ENCODE peak calls at places on chromosomes 3 and 15, in four cellular contexts. One of them, this sample, is unnamed.

GRCh38 chr3:97882975-97883598 is 61.3 kb downstream of the CRYBG3 start:
- DNase-seq in Right ventricle myocardium superior: no peak
- DNase-seq in retinal pigment epithelial cell: peak
- DNase-seq in fibroblast of pulmonary artery: peak
- DNase-seq in this sample: peak

GRCh38 chr3:45084820-45085816 is 59.0 kb downstream of the CLEC3B start:
- DNase-seq in Right ventricle myocardium superior: no peak
- DNase-seq in retinal pigment epithelial cell: peak
- DNase-seq in fibroblast of pulmonary artery: peak
- DNase-seq in this sample: no peak

GRCh38 chr3:12393894-12394293 is 90.4 kb upstream of the TSEN2 start:
- DNase-seq in Right ventricle myocardium superior: no peak
- DNase-seq in retinal pigment epithelial cell: no peak
- DNase-seq in fibroblast of pulmonary artery: peak
- DNase-seq in this sample: no peak

GRCh38 chr3:26718295-26718694 is 95.7 kb downstream of the LRRC3B start:
- DNase-seq in Right ventricle myocardium superior: no peak
- DNase-seq in retinal pigment epithelial cell: no peak
- DNase-seq in fibroblast of pulmonary artery: no peak
- DNase-seq in this sample: no peak

GRCh38 chr3:173732237-173732636 is 334.7 kb downstream of the NLGN1 start:
- DNase-seq in Right ventricle myocardium superior: no peak
- DNase-seq in retinal pigment epithelial cell: no peak
- DNase-seq in fibroblast of pulmonary artery: no peak
- DNase-seq in this sample: no peak

GRCh38 chr3:196115678-196116083 is 33.8 kb upstream of the TFRC start:
- DNase-seq in Right ventricle myocardium superior: no peak
- DNase-seq in retinal pigment epithelial cell: no peak
- DNase-seq in fibroblast of pulmonary artery: no peak
- DNase-seq in this sample: no peak

GRCh38 chr3:3551976-3552375 is 247.3 kb upstream of the LRRN1 start:
- DNase-seq in Right ventricle myocardium superior: no peak
- DNase-seq in retinal pigment epithelial cell: no peak
- DNase-seq in fibroblast of pulmonary artery: no peak
- DNase-seq in this sample: no peak

GRCh38 chr15:34043391-34043790 is 4.4 kb upstream of the AVEN start:
- DNase-seq in Right ventricle myocardium superior: no peak
- DNase-seq in retinal pigment epithelial cell: no peak
- DNase-seq in fibroblast of pulmonary artery: no peak
- DNase-seq in this sample: no peak

GRCh38 chr3:189500299-189500698 is 130.9 kb upstream of the TP63 start:
- DNase-seq in Right ventricle myocardium superior: no peak
- DNase-seq in retinal pigment epithelial cell: no peak
- DNase-seq in fibroblast of pulmonary artery: no peak
- DNase-seq in this sample: no peak

GRCh38 chr3:165770781-165771180 is 66.4 kb downstream of the BCHE start:
- DNase-seq in Right ventricle myocardium superior: no peak
- DNase-seq in retinal pigment epithelial cell: peak
- DNase-seq in fibroblast of pulmonary artery: peak
- DNase-seq in this sample: no peak

GRCh38 chr15:70421197-70421482 is 323.4 kb upstream of the TLE3 start:
- DNase-seq in Right ventricle myocardium superior: no peak
- DNase-seq in retinal pigment epithelial cell: peak
- DNase-seq in fibroblast of pulmonary artery: no peak
- DNase-seq in this sample: no peak

GRCh38 chr3:14941871-14942270 is 5.5 kb upstream of the NR2C2 start:
- DNase-seq in Right ventricle myocardium superior: no peak
- DNase-seq in retinal pigment epithelial cell: no peak
- DNase-seq in fibroblast of pulmonary artery: no peak
- DNase-seq in this sample: no peak

GRCh38 chr3:112327371-112327951 is 5.5 kb upstream of the CD200 start:
- DNase-seq in Right ventricle myocardium superior: no peak
- DNase-seq in retinal pigment epithelial cell: peak
- DNase-seq in fibroblast of pulmonary artery: peak
- DNase-seq in this sample: no peak

GRCh38 chr3:192187485-192188051 is 539.8 kb downstream of the FGF12 start:
- DNase-seq in Right ventricle myocardium superior: no peak
- DNase-seq in retinal pigment epithelial cell: no peak
- DNase-seq in fibroblast of pulmonary artery: no peak
- DNase-seq in this sample: no peak

GRCh38 chr3:167913218-167913902 is 177.8 kb downstream of the SERPINI1 start:
- DNase-seq in Right ventricle myocardium superior: no peak
- DNase-seq in retinal pigment epithelial cell: peak
- DNase-seq in fibroblast of pulmonary artery: peak
- DNase-seq in this sample: peak

GRCh38 chr15:81924667-81925183 is 121.1 kb downstream of the MEX3B start:
- DNase-seq in Right ventricle myocardium superior: no peak
- DNase-seq in retinal pigment epithelial cell: no peak
- DNase-seq in fibroblast of pulmonary artery: no peak
- DNase-seq in this sample: no peak

GRCh38 chr15:65066001-65066634 is 1.7 kb downstream of the RASL12 start:
- DNase-seq in Right ventricle myocardium superior: no peak
- DNase-seq in retinal pigment epithelial cell: no peak
- DNase-seq in fibroblast of pulmonary artery: peak
- DNase-seq in this sample: no peak

GRCh38 chr15:47988564-47988963 is 132.2 kb upstream of the SLC24A5 start:
- DNase-seq in Right ventricle myocardium superior: no peak
- DNase-seq in retinal pigment epithelial cell: no peak
- DNase-seq in fibroblast of pulmonary artery: no peak
- DNase-seq in this sample: no peak

GRCh38 chr15:70401709-70402108 is 304.0 kb upstream of the TLE3 start:
- DNase-seq in Right ventricle myocardium superior: no peak
- DNase-seq in retinal pigment epithelial cell: no peak
- DNase-seq in fibroblast of pulmonary artery: no peak
- DNase-seq in this sample: no peak

GRCh38 chr15:67914537-67915373 is 74.9 kb upstream of the RNU6-1 start:
- DNase-seq in Right ventricle myocardium superior: peak
- DNase-seq in retinal pigment epithelial cell: peak
- DNase-seq in fibroblast of pulmonary artery: peak
- DNase-seq in this sample: peak

GRCh38 chr3:27976933-27977332 is 254.8 kb upstream of the EOMES start:
- DNase-seq in Right ventricle myocardium superior: no peak
- DNase-seq in retinal pigment epithelial cell: peak
- DNase-seq in fibroblast of pulmonary artery: peak
- DNase-seq in this sample: no peak

GRCh38 chr3:175416600-175416999 is 557.5 kb downstream of the NAALADL2 start:
- DNase-seq in Right ventricle myocardium superior: no peak
- DNase-seq in retinal pigment epithelial cell: no peak
- DNase-seq in fibroblast of pulmonary artery: no peak
- DNase-seq in this sample: no peak

GRCh38 chr3:50292159-50292923 is at the start of gene IFRD2:
- DNase-seq in Right ventricle myocardium superior: peak
- DNase-seq in retinal pigment epithelial cell: peak
- DNase-seq in fibroblast of pulmonary artery: peak
- DNase-seq in this sample: peak

GRCh38 chr3:139774570-139775302 is 97.0 kb upstream of the NMNAT3 start:
- DNase-seq in Right ventricle myocardium superior: no peak
- DNase-seq in retinal pigment epithelial cell: peak
- DNase-seq in fibroblast of pulmonary artery: peak
- DNase-seq in this sample: no peak

GRCh38 chr15:65857718-65858402 is 11.4 kb upstream of the RAB11A start:
- DNase-seq in Right ventricle myocardium superior: no peak
- DNase-seq in retinal pigment epithelial cell: no peak
- DNase-seq in fibroblast of pulmonary artery: no peak
- DNase-seq in this sample: no peak

GRCh38 chr3:179196098-179196497 is 47.9 kb downstream of the PIK3CA start:
- DNase-seq in Right ventricle myocardium superior: no peak
- DNase-seq in retinal pigment epithelial cell: peak
- DNase-seq in fibroblast of pulmonary artery: peak
- DNase-seq in this sample: no peak

GRCh38 chr3:151327571-151328198 is 1.7 kb downstream of the P2RY13 start:
- DNase-seq in Right ventricle myocardium superior: no peak
- DNase-seq in retinal pigment epithelial cell: no peak
- DNase-seq in fibroblast of pulmonary artery: peak
- DNase-seq in this sample: no peak

GRCh38 chr3:149393355-149394165 is 16.1 kb upstream of the TM4SF1 start:
- DNase-seq in Right ventricle myocardium superior: peak
- DNase-seq in retinal pigment epithelial cell: peak
- DNase-seq in fibroblast of pulmonary artery: peak
- DNase-seq in this sample: peak

GRCh38 chr3:157755254-157755653 is 252.0 kb upstream of the VEPH1 start:
- DNase-seq in Right ventricle myocardium superior: no peak
- DNase-seq in retinal pigment epithelial cell: no peak
- DNase-seq in fibroblast of pulmonary artery: peak
- DNase-seq in this sample: no peak

GRCh38 chr3:16482770-16483531 is 30.5 kb downstream of the RFTN1 start:
- DNase-seq in Right ventricle myocardium superior: peak
- DNase-seq in retinal pigment epithelial cell: no peak
- DNase-seq in fibroblast of pulmonary artery: no peak
- DNase-seq in this sample: peak